ENCODE peak calls at places on chromosome 9, in four cellular contexts. One of them, this sample, is unnamed.

GRCh38 chr9:91047993-91048607 is 246.5 kb downstream of the SYK start:
- DNase-seq in fibroblast of pulmonary artery: peak; percentile 76
- DNase-seq in EH: peak; percentile 97
- DNase-seq in IMR-90: peak; percentile 95
- DNase-seq in this sample: no peak

GRCh38 chr9:5529683-5530221 is 19.4 kb downstream of the PDCD1LG2 start:
- DNase-seq in IMR-90: peak; percentile 74
- DNase-seq in fibroblast of pulmonary artery: no peak
- DNase-seq in EH: peak; percentile 35
- DNase-seq in this sample: no peak

GRCh38 chr9:113876806-113877236 is 712 bp downstream of the ZNF618 start:
- DNase-seq in fibroblast of pulmonary artery: peak; percentile 38
- DNase-seq in IMR-90: peak; percentile 27
- DNase-seq in EH: peak; percentile 21
- DNase-seq in this sample: no peak

GRCh38 chr9:72919246-72919945 is 33.5 kb downstream of the ALDH1A1 start:
- DNase-seq in fibroblast of pulmonary artery: no peak
- DNase-seq in EH: no peak
- DNase-seq in IMR-90: no peak
- DNase-seq in this sample: no peak

GRCh38 chr9:87179556-87180340 is 232.4 kb upstream of the GAS1 start:
- DNase-seq in fibroblast of pulmonary artery: no peak
- DNase-seq in EH: peak; percentile 79
- DNase-seq in IMR-90: no peak
- DNase-seq in this sample: no peak

GRCh38 chr9:129285382-129285781 is 107.3 kb upstream of the IER5L start:
- DNase-seq in EH: no peak
- DNase-seq in IMR-90: no peak
- DNase-seq in fibroblast of pulmonary artery: no peak
- DNase-seq in this sample: no peak

GRCh38 chr9:87601595-87601994 is 103.9 kb downstream of the DAPK1 start:
- DNase-seq in EH: no peak
- DNase-seq in IMR-90: no peak
- DNase-seq in fibroblast of pulmonary artery: no peak
- DNase-seq in this sample: no peak

GRCh38 chr9:1460143-1460769 is 410.1 kb downstream of the DMRT2 start:
- DNase-seq in fibroblast of pulmonary artery: no peak
- DNase-seq in EH: no peak
- DNase-seq in IMR-90: no peak
- DNase-seq in this sample: no peak

GRCh38 chr9:73116030-73116429 is 35.6 kb upstream of the ANXA1 start:
- DNase-seq in fibroblast of pulmonary artery: peak; percentile 53
- DNase-seq in EH: peak; percentile 73
- DNase-seq in IMR-90: peak; percentile 80
- DNase-seq in this sample: no peak

GRCh38 chr9:106868565-106868964 is 5.6 kb downstream of the ZNF462 start:
- DNase-seq in IMR-90: no peak
- DNase-seq in EH: no peak
- DNase-seq in fibroblast of pulmonary artery: peak; percentile 44
- DNase-seq in this sample: no peak

GRCh38 chr9:3960661-3961144 is 339.2 kb downstream of the GLIS3 start:
- DNase-seq in EH: peak; percentile 68
- DNase-seq in fibroblast of pulmonary artery: no peak
- DNase-seq in IMR-90: peak; percentile 75
- DNase-seq in this sample: no peak

GRCh38 chr9:137757613-137758029 is 120.0 kb upstream of the CACNA1B start:
- DNase-seq in EH: peak; percentile 89
- DNase-seq in IMR-90: peak; percentile 86
- DNase-seq in fibroblast of pulmonary artery: peak; percentile 45
- DNase-seq in this sample: no peak

GRCh38 chr9:134340475-134341186 is 14.4 kb downstream of the RXRA start:
- DNase-seq in fibroblast of pulmonary artery: no peak
- DNase-seq in EH: no peak
- DNase-seq in IMR-90: no peak
- DNase-seq in this sample: no peak

GRCh38 chr9:95425910-95426551 is 90.7 kb downstream of the PTCH1 start:
- DNase-seq in EH: peak; percentile 18
- DNase-seq in IMR-90: peak; percentile 74
- DNase-seq in fibroblast of pulmonary artery: peak; percentile 16
- DNase-seq in this sample: no peak

GRCh38 chr9:81082251-81082650 is 607.1 kb downstream of the TLE1 start:
- DNase-seq in fibroblast of pulmonary artery: no peak
- DNase-seq in IMR-90: peak; percentile 21
- DNase-seq in EH: no peak
- DNase-seq in this sample: no peak